ENCODE peak calls at places on chromosomes 7 and 10, in ten cellular contexts. One of them, this sample, is unnamed. For H3K4me1, the result is how much of the 10 kb centered on the place peaks cover.

GRCh38 chr7:132211971-132212370 is 364.3 kb downstream of the PLXNA4 start:
- DNase-seq in prostate gland: no peak
- DNase-seq in PC-3: no peak
- DNase-seq in naive thymus-derived CD4-positive, alpha-beta T cell: no peak
- DNase-seq in IMR-90: no peak
- DNase-seq in stomach: no peak
- DNase-seq in heart left ventricle: no peak
- DNase-seq in CD8-positive, alpha-beta memory T cell: no peak
- DNase-seq in GM23248: no peak
- DNase-seq in transverse colon: no peak
- DNase-seq in this sample: no peak

GRCh38 chr10:69904533-69904932 is 102.8 kb downstream of the COL13A1 start:
- DNase-seq in prostate gland: no peak
- DNase-seq in PC-3: no peak
- DNase-seq in naive thymus-derived CD4-positive, alpha-beta T cell: no peak
- DNase-seq in IMR-90: no peak
- DNase-seq in stomach: no peak
- DNase-seq in heart left ventricle: no peak
- DNase-seq in CD8-positive, alpha-beta memory T cell: no peak
- DNase-seq in GM23248: no peak
- DNase-seq in transverse colon: no peak
- DNase-seq in this sample: no peak

GRCh38 chr7:1544178-1544895 is 11.7 kb downstream of the TMEM184A start:
- DNase-seq in prostate gland: no peak
- DNase-seq in PC-3: no peak
- DNase-seq in naive thymus-derived CD4-positive, alpha-beta T cell: no peak
- DNase-seq in IMR-90: no peak
- DNase-seq in stomach: no peak
- DNase-seq in heart left ventricle: no peak
- DNase-seq in CD8-positive, alpha-beta memory T cell: no peak
- DNase-seq in GM23248: no peak
- DNase-seq in transverse colon: no peak
- DNase-seq in this sample: no peak

GRCh38 chr7:90231304-90231703 is 13.7 kb upstream of the CFAP69 start:
- DNase-seq in prostate gland: no peak
- DNase-seq in PC-3: no peak
- DNase-seq in naive thymus-derived CD4-positive, alpha-beta T cell: no peak
- DNase-seq in IMR-90: no peak
- DNase-seq in stomach: no peak
- DNase-seq in heart left ventricle: no peak
- DNase-seq in CD8-positive, alpha-beta memory T cell: no peak
- DNase-seq in GM23248: no peak
- DNase-seq in transverse colon: no peak
- DNase-seq in this sample: no peak

GRCh38 chr10:33038672-33039071 is 80.6 kb upstream of the ITGB1 start:
- DNase-seq in prostate gland: no peak
- DNase-seq in PC-3: no peak
- DNase-seq in naive thymus-derived CD4-positive, alpha-beta T cell: no peak
- DNase-seq in IMR-90: no peak
- DNase-seq in stomach: no peak
- DNase-seq in heart left ventricle: no peak
- DNase-seq in CD8-positive, alpha-beta memory T cell: no peak
- DNase-seq in GM23248: no peak
- DNase-seq in transverse colon: no peak
- DNase-seq in this sample: no peak

GRCh38 chr10:70378122-70378521 is 4.3 kb downstream of the LRRC20 start:
- DNase-seq in prostate gland: peak
- DNase-seq in PC-3: peak
- DNase-seq in naive thymus-derived CD4-positive, alpha-beta T cell: no peak
- DNase-seq in IMR-90: peak
- DNase-seq in stomach: no peak
- DNase-seq in heart left ventricle: no peak
- DNase-seq in CD8-positive, alpha-beta memory T cell: no peak
- DNase-seq in GM23248: peak
- DNase-seq in transverse colon: no peak
- DNase-seq in this sample: no peak

GRCh38 chr10:89522463-89522862 is 12.9 kb downstream of the SLC16A12 start:
- DNase-seq in prostate gland: no peak
- DNase-seq in PC-3: peak
- DNase-seq in naive thymus-derived CD4-positive, alpha-beta T cell: no peak
- DNase-seq in IMR-90: peak
- DNase-seq in stomach: no peak
- DNase-seq in heart left ventricle: no peak
- DNase-seq in CD8-positive, alpha-beta memory T cell: no peak
- DNase-seq in GM23248: peak
- DNase-seq in transverse colon: no peak
- DNase-seq in this sample: no peak

GRCh38 chr7:110522751-110523200 is 568.2 kb upstream of the LRRN3 start:
- DNase-seq in prostate gland: no peak
- DNase-seq in PC-3: peak
- DNase-seq in naive thymus-derived CD4-positive, alpha-beta T cell: no peak
- DNase-seq in IMR-90: no peak
- DNase-seq in stomach: no peak
- DNase-seq in heart left ventricle: no peak
- DNase-seq in CD8-positive, alpha-beta memory T cell: no peak
- DNase-seq in GM23248: peak
- DNase-seq in transverse colon: no peak
- DNase-seq in this sample: no peak

GRCh38 chr10:1774796-1775195 is 37.5 kb upstream of the ADARB2 start:
- DNase-seq in prostate gland: no peak
- DNase-seq in PC-3: no peak
- DNase-seq in naive thymus-derived CD4-positive, alpha-beta T cell: no peak
- DNase-seq in IMR-90: no peak
- DNase-seq in stomach: no peak
- DNase-seq in heart left ventricle: no peak
- DNase-seq in CD8-positive, alpha-beta memory T cell: no peak
- DNase-seq in GM23248: no peak
- DNase-seq in transverse colon: no peak
- DNase-seq in this sample: no peak

GRCh38 chr10:88992945-88993537 is 2.4 kb downstream of the FAS start:
- DNase-seq in prostate gland: peak
- DNase-seq in PC-3: peak
- DNase-seq in naive thymus-derived CD4-positive, alpha-beta T cell: no peak
- DNase-seq in IMR-90: peak
- DNase-seq in stomach: no peak
- DNase-seq in heart left ventricle: no peak
- DNase-seq in CD8-positive, alpha-beta memory T cell: no peak
- DNase-seq in GM23248: peak
- DNase-seq in transverse colon: no peak
- DNase-seq in this sample: no peak

GRCh38 chr7:129969881-129970446 is 17.2 kb upstream of the UBE2H start:
- DNase-seq in prostate gland: peak
- DNase-seq in PC-3: peak
- DNase-seq in naive thymus-derived CD4-positive, alpha-beta T cell: no peak
- DNase-seq in IMR-90: peak
- DNase-seq in stomach: no peak
- DNase-seq in heart left ventricle: peak
- DNase-seq in CD8-positive, alpha-beta memory T cell: no peak
- DNase-seq in GM23248: peak
- DNase-seq in transverse colon: peak
- DNase-seq in this sample: peak

GRCh38 chr7:103075337-103075918 is 488 bp downstream of the ARMC10 start:
- DNase-seq in prostate gland: peak
- DNase-seq in PC-3: peak
- DNase-seq in naive thymus-derived CD4-positive, alpha-beta T cell: peak
- DNase-seq in IMR-90: peak
- DNase-seq in stomach: peak
- DNase-seq in heart left ventricle: peak
- DNase-seq in CD8-positive, alpha-beta memory T cell: no peak
- DNase-seq in GM23248: peak
- DNase-seq in transverse colon: peak
- DNase-seq in this sample: peak

GRCh38 chr7:4745971-4746919 is 29.2 kb upstream of the AP5Z1 start:
- DNase-seq in prostate gland: peak
- DNase-seq in PC-3: peak
- DNase-seq in naive thymus-derived CD4-positive, alpha-beta T cell: peak
- DNase-seq in IMR-90: peak
- DNase-seq in stomach: peak
- DNase-seq in heart left ventricle: no peak
- DNase-seq in CD8-positive, alpha-beta memory T cell: peak
- DNase-seq in GM23248: peak
- DNase-seq in transverse colon: peak
- DNase-seq in this sample: no peak

GRCh38 chr10:117186832-117187615 is 10.3 kb upstream of the KCNK18 start:
- DNase-seq in prostate gland: no peak
- DNase-seq in PC-3: peak
- DNase-seq in naive thymus-derived CD4-positive, alpha-beta T cell: no peak
- DNase-seq in IMR-90: peak
- DNase-seq in stomach: no peak
- DNase-seq in heart left ventricle: no peak
- DNase-seq in CD8-positive, alpha-beta memory T cell: no peak
- DNase-seq in GM23248: peak
- DNase-seq in transverse colon: no peak
- DNase-seq in this sample: no peak

GRCh38 chr7:124059375-124059774 is 26.5 kb upstream of the TMEM229A start:
- DNase-seq in prostate gland: no peak
- DNase-seq in PC-3: no peak
- DNase-seq in naive thymus-derived CD4-positive, alpha-beta T cell: no peak
- DNase-seq in IMR-90: no peak
- DNase-seq in stomach: no peak
- DNase-seq in heart left ventricle: no peak
- DNase-seq in CD8-positive, alpha-beta memory T cell: no peak
- DNase-seq in GM23248: no peak
- DNase-seq in transverse colon: no peak
- DNase-seq in this sample: no peak

GRCh38 chr7:155886391-155887173 is 74.3 kb upstream of the SHH start:
- DNase-seq in prostate gland: no peak
- DNase-seq in PC-3: no peak
- DNase-seq in naive thymus-derived CD4-positive, alpha-beta T cell: no peak
- DNase-seq in IMR-90: no peak
- DNase-seq in stomach: no peak
- DNase-seq in heart left ventricle: no peak
- DNase-seq in CD8-positive, alpha-beta memory T cell: no peak
- DNase-seq in GM23248: no peak
- DNase-seq in transverse colon: no peak
- DNase-seq in this sample: no peak

GRCh38 chr7:88233828-88234227 is 14.0 kb upstream of the SRI start:
- DNase-seq in prostate gland: no peak
- DNase-seq in PC-3: no peak
- DNase-seq in naive thymus-derived CD4-positive, alpha-beta T cell: no peak
- DNase-seq in IMR-90: no peak
- DNase-seq in stomach: no peak
- DNase-seq in heart left ventricle: no peak
- DNase-seq in CD8-positive, alpha-beta memory T cell: no peak
- DNase-seq in GM23248: peak
- DNase-seq in transverse colon: no peak
- DNase-seq in this sample: no peak

GRCh38 chr10:102628451-102628911 is 15.8 kb upstream of the TRIM8 start:
- DNase-seq in prostate gland: no peak
- DNase-seq in PC-3: peak
- DNase-seq in naive thymus-derived CD4-positive, alpha-beta T cell: no peak
- DNase-seq in IMR-90: no peak
- DNase-seq in stomach: no peak
- DNase-seq in heart left ventricle: peak
- DNase-seq in CD8-positive, alpha-beta memory T cell: no peak
- DNase-seq in GM23248: peak
- DNase-seq in transverse colon: no peak
- DNase-seq in this sample: peak
- H3K4me1 ChIP-seq in prostate gland: under half
- H3K4me1 ChIP-seq in PC-3: half or more
- H3K4me1 ChIP-seq in naive thymus-derived CD4-positive, alpha-beta T cell: under half
- H3K4me1 ChIP-seq in IMR-90: half or more
- H3K4me1 ChIP-seq in stomach: half or more
- H3K4me1 ChIP-seq in heart left ventricle: under half
- H3K4me1 ChIP-seq in CD8-positive, alpha-beta memory T cell: under half
- H3K4me1 ChIP-seq in GM23248: half or more
- H3K4me1 ChIP-seq in transverse colon: under half
- H3K4me1 ChIP-seq in this sample: under half

DNA sequence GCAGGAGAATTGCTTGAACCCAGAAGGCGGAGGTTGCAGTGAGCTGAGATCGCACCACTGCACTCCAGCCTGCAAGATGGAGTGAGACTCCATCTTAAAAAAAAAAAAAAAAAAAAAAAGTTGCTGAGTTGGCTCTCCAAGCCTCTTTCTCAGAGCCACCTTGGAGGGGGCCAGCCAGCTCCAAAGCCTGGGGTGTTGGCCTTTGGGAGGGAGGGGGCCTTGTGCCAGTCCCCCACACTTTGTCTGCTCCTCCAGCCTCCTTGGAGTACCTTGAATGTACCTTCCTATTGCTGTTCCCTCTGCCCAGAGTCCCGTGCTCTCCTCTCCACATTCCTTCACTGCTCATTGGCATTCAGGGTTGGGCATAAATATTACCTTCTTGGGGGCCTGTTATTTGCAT is 62.4 kb downstream of the GRK5 start:
- DNase-seq in prostate gland: no peak
- DNase-seq in PC-3: no peak
- DNase-seq in naive thymus-derived CD4-positive, alpha-beta T cell: no peak
- DNase-seq in IMR-90: no peak
- DNase-seq in stomach: no peak
- DNase-seq in heart left ventricle: peak
- DNase-seq in CD8-positive, alpha-beta memory T cell: no peak
- DNase-seq in GM23248: no peak
- DNase-seq in transverse colon: no peak
- DNase-seq in this sample: no peak
- H3K4me1 ChIP-seq in prostate gland: under half
- H3K4me1 ChIP-seq in PC-3: under half
- H3K4me1 ChIP-seq in naive thymus-derived CD4-positive, alpha-beta T cell: under half
- H3K4me1 ChIP-seq in IMR-90: under half
- H3K4me1 ChIP-seq in stomach: half or more
- H3K4me1 ChIP-seq in heart left ventricle: under half
- H3K4me1 ChIP-seq in CD8-positive, alpha-beta memory T cell: half or more
- H3K4me1 ChIP-seq in GM23248: under half
- H3K4me1 ChIP-seq in transverse colon: under half
- H3K4me1 ChIP-seq in this sample: under half

GRCh38 chr7:375491-375821 is 85.5 kb downstream of the FOXL3 start:
- DNase-seq in prostate gland: no peak
- DNase-seq in PC-3: no peak
- DNase-seq in naive thymus-derived CD4-positive, alpha-beta T cell: no peak
- DNase-seq in IMR-90: no peak
- DNase-seq in stomach: peak
- DNase-seq in heart left ventricle: peak
- DNase-seq in CD8-positive, alpha-beta memory T cell: no peak
- DNase-seq in GM23248: no peak
- DNase-seq in transverse colon: peak
- DNase-seq in this sample: no peak
- H3K4me1 ChIP-seq in prostate gland: under half
- H3K4me1 ChIP-seq in PC-3: under half
- H3K4me1 ChIP-seq in naive thymus-derived CD4-positive, alpha-beta T cell: under half
- H3K4me1 ChIP-seq in IMR-90: under half
- H3K4me1 ChIP-seq in stomach: half or more
- H3K4me1 ChIP-seq in heart left ventricle: under half
- H3K4me1 ChIP-seq in CD8-positive, alpha-beta memory T cell: under half
- H3K4me1 ChIP-seq in GM23248: under half
- H3K4me1 ChIP-seq in transverse colon: under half
- H3K4me1 ChIP-seq in this sample: under half

DNA sequence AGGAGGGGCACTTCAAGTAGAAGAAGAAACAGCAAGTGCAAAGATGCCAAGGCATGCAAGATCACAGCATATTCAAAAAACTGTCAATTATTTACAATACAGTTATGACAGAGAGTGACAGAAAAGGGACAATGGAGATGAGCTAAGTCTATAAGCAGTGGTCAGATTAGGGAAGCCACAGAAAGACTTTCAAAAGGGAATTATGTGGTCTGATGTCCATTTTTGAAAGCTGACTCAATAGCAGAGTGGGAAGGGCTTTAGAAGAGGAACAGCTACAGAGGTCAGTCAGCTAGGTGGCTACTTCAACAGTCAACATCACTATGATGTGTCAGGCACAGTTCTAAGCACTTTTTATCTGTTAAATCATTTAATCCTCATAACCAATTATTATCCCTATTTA is 45.2 kb upstream of the SPOCK2 start:
- DNase-seq in prostate gland: no peak
- DNase-seq in PC-3: peak
- DNase-seq in naive thymus-derived CD4-positive, alpha-beta T cell: no peak
- DNase-seq in IMR-90: peak
- DNase-seq in stomach: no peak
- DNase-seq in heart left ventricle: no peak
- DNase-seq in CD8-positive, alpha-beta memory T cell: no peak
- DNase-seq in GM23248: peak
- DNase-seq in transverse colon: no peak
- DNase-seq in this sample: no peak
- H3K4me1 ChIP-seq in prostate gland: under half
- H3K4me1 ChIP-seq in PC-3: under half
- H3K4me1 ChIP-seq in naive thymus-derived CD4-positive, alpha-beta T cell: under half
- H3K4me1 ChIP-seq in IMR-90: under half
- H3K4me1 ChIP-seq in stomach: under half
- H3K4me1 ChIP-seq in heart left ventricle: under half
- H3K4me1 ChIP-seq in CD8-positive, alpha-beta memory T cell: under half
- H3K4me1 ChIP-seq in GM23248: under half
- H3K4me1 ChIP-seq in transverse colon: under half
- H3K4me1 ChIP-seq in this sample: under half

This sample was measured in breast epithelium.